ENCODE peak calls at places on chromosomes 4 and X, in seven cellular contexts. D is hepatocyte; N is endothelial cell of umbilical vein; X is naive thymus-derived CD4-positive, alpha-beta T cell; Y is pancreas; J is heart right ventricle; Q is right cardiac atrium. C is an unnamed sample.
A peak's percentile ranks its signal among the peaks of the same experiment; 100 is the strongest.

GRCh38 chrX:80173261-80173660 is 158.7 kb downstream of the TBX22 start:
- DNase-seq in Q (no peak), N (no peak), X (no peak), J (no peak), Y (no peak), D (no peak), C (no peak)

GRCh38 chr4:31674313-31674947 is 954.3 kb downstream of the PCDH7 start:
- DNase-seq in X (no peak), D (peak; percentile 21), Q (no peak), Y (no peak), J (no peak), N (peak; percentile 44), C (peak; percentile 54)

GRCh38 chrX:135389243-135389642 is 32.5 kb upstream of the SMIM10L2A start:
- DNase-seq in Y (no peak), N (no peak), D (no peak), X (no peak), J (no peak), Q (no peak), C (no peak)

GRCh38 chrX:43717161-43717560 is 61.1 kb downstream of the MAOA start:
- DNase-seq in N (no peak), Q (no peak), J (no peak), X (no peak), Y (no peak), D (no peak), C (no peak)

GRCh38 chr4:77072195-77072753 is 3.5 kb downstream of the CCNI start:
- DNase-seq in X (peak; percentile 49), N (no peak), Q (no peak), Y (peak; percentile 31), J (no peak), D (peak; percentile 63), C (no peak)

GRCh38 chr4:134906404-134907023 is 704.9 kb upstream of the PABPC4L start:
- DNase-seq in Q (no peak), Y (no peak), X (no peak), J (no peak), D (peak; percentile 51), N (peak; percentile 40), C (peak; percentile 18)

GRCh38 chrX:139832728-139833309 is 100.0 kb downstream of the ATP11C start:
- DNase-seq in X (no peak), D (no peak), J (no peak), Y (no peak), N (peak; percentile 26), Q (no peak), C (no peak)

GRCh38 chr4:86156526-86156925 is 203.3 kb downstream of the MAPK10 start:
- DNase-seq in N (no peak), Y (no peak), D (no peak), X (no peak), Q (no peak), J (no peak), C (no peak)

GRCh38 chr4:38857354-38858096 is 908 bp upstream of the TLR6 start:
- DNase-seq in N (peak; percentile 76), Y (no peak), J (peak; percentile 31), Q (no peak), X (no peak), D (peak; percentile 46), C (peak; percentile 67)

GRCh38 chr4:18105023-18106011 is 83.8 kb upstream of the LCORL start:
- DNase-seq in X (no peak), Y (no peak), D (no peak), Q (no peak), N (peak; percentile 57), J (no peak), C (no peak)

GRCh38 chrX:136202889-136203288 is 48.3 kb downstream of the MAP7D3 start:
- DNase-seq in Q (no peak), D (no peak), Y (no peak), J (no peak), X (no peak), N (peak; percentile 40), C (no peak)

GRCh38 chrX:39320165-39320564 is 518.9 kb downstream of the MID1IP1 start:
- DNase-seq in D (no peak), Q (peak; percentile 60), J (no peak), Y (no peak), X (no peak), N (no peak), C (no peak)

GRCh38 chr4:92381640-92382039 is 77.9 kb downstream of the GRID2 start:
- DNase-seq in D (no peak), Q (no peak), X (no peak), J (no peak), Y (no peak), N (no peak), C (peak; percentile 3)

GRCh38 chr4:156962551-156962974 is 9.0 kb downstream of the PDGFC start:
- DNase-seq in Q (no peak), N (no peak), X (no peak), Y (peak; percentile 8), D (peak; percentile 40), J (no peak), C (no peak)

GRCh38 chr4:57378766-57379165 is 268.6 kb upstream of the IGFBP7 start:
- DNase-seq in J (no peak), Y (no peak), N (no peak), D (no peak), Q (no peak), X (no peak), C (no peak)

GRCh38 chr4:12110607-12111006 is 681.9 kb upstream of the HS3ST1 start:
- DNase-seq in J (no peak), Q (no peak), D (no peak), Y (no peak), X (no peak), N (no peak), C (no peak)

GRCh38 chrX:131791608-131792355 is 231.3 kb upstream of the STK26 start:
- DNase-seq in J (no peak), D (no peak), X (no peak), N (no peak), Q (no peak), Y (no peak), C (no peak)

GRCh38 chrX:155188786-155189185 is 27.5 kb upstream of the VBP1 start:
- DNase-seq in Y (no peak), J (no peak), D (no peak), Q (no peak), X (peak; percentile 75), N (no peak), C (no peak)

GRCh38 chr4:56937262-56937661 is 29.6 kb downstream of the REST start:
- DNase-seq in X (no peak), Q (no peak), N (peak; percentile 82), Y (no peak), J (no peak), D (no peak), C (no peak)

GRCh38 chr4:159374749-159375535 is 272.1 kb downstream of the RAPGEF2 start:
- DNase-seq in Q (no peak), Y (no peak), J (no peak), D (no peak), X (no peak), N (no peak), C (no peak)

GRCh38 chr4:24192018-24192641 is 302.3 kb upstream of the PPARGC1A start:
- DNase-seq in X (no peak), N (no peak), D (no peak), Y (no peak), J (no peak), Q (no peak), C (no peak)

GRCh38 chrX:146967296-146967695 is 152.8 kb upstream of the CXorf51A start:
- DNase-seq in D (no peak), X (no peak), N (no peak), J (no peak), Q (no peak), Y (no peak), C (no peak)

GRCh38 chrX:84729809-84730208 is 227.6 kb upstream of the HDX start:
- DNase-seq in J (no peak), Y (no peak), N (peak; percentile 7), X (peak; percentile 13), Q (peak; percentile 40), D (peak; percentile 54), C (peak; percentile 42)

GRCh38 chrX:98299785-98300184 is 1416.1 kb downstream of the RPA4 start:
- DNase-seq in Y (no peak), X (no peak), N (peak; percentile 12), Q (no peak), D (no peak), J (no peak), C (no peak)

GRCh38 chrX:34859191-34859590 is 83.4 kb upstream of the FAM47B start:
- DNase-seq in N (no peak), X (no peak), Q (no peak), D (no peak), Y (no peak), J (no peak), C (no peak)

GRCh38 chr4:37693450-37694190 is 7.4 kb upstream of the RELL1 start:
- DNase-seq in X (no peak), N (no peak), Q (no peak), Y (no peak), J (no peak), D (no peak), C (no peak)

GRCh38 chr4:15938182-15938581 is 358 bp downstream of the FGFBP1 start:
- DNase-seq in Q (no peak), J (no peak), Y (peak; percentile 52), D (peak; percentile 87), X (no peak), N (no peak), C (no peak)

GRCh38 chr4:101660607-101661006 is 129.9 kb upstream of the BANK1 start:
- DNase-seq in Q (no peak), N (no peak), X (no peak), Y (no peak), D (no peak), J (no peak), C (peak; percentile 57)

GRCh38 chrX:153953342-153953830 is 8.9 kb upstream of the RENBP start:
- DNase-seq in D (peak; percentile 68), Q (peak; percentile 87), N (peak; percentile 42), J (peak; percentile 56), Y (peak; percentile 78), X (peak; percentile 78), C (peak; percentile 86)

GRCh38 chrX:19589105-19589504 is 73.8 kb upstream of the MAP3K15 start:
- DNase-seq in N (no peak), Q (no peak), D (no peak), X (no peak), J (no peak), Y (no peak), C (no peak)
- H3K27me3 ChIP-seq in N (no peaks in the 10 kb centered on the region), Q (no peaks in the 10 kb centered on the region), D (no peaks in the 10 kb centered on the region), X (no peaks in the 10 kb centered on the region), J (no peaks in the 10 kb centered on the region), Y (no peaks in the 10 kb centered on the region), C (no peaks in the 10 kb centered on the region)

DNA sequence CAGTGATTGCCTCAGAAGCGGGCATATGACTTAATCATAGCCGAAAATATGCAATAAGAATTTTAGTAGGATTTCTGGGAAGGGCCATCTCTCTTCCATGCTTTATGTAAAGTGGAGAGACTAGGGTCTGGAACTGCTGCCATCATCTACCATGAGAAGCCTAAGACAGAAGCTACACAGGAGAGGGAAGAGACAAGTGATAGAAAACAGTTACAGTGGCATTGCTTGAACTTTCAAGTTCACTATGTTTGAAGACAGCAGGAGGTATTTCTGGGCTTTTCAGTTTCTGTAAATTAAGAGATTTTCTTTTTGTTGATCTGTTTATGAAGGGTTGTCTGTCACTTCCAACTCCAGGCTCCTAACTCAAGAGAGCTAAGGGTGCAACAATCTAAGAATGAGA is 62.5 kb downstream of the ZNF330 start:
- DNase-seq in Y (no peak), J (no peak), X (no peak), Q (no peak), N (no peak), D (no peak), C (no peak)
- H3K27me3 ChIP-seq in Y (no peaks in the 10 kb centered on the region), J (no peaks in the 10 kb centered on the region), X (no peaks in the 10 kb centered on the region), Q (no peaks in the 10 kb centered on the region), N (no peaks in the 10 kb centered on the region), D (no peaks in the 10 kb centered on the region), C (no peaks in the 10 kb centered on the region)

GRCh38 chr4:168689791-168690190 is 192.9 kb downstream of the PALLD start:
- DNase-seq in N (peak; percentile 53), D (no peak), Y (no peak), Q (no peak), J (no peak), X (no peak), C (no peak)
- H3K27me3 ChIP-seq in N (no peaks in the 10 kb centered on the region), D (no peaks in the 10 kb centered on the region), Y (no peaks in the 10 kb centered on the region), Q (no peaks in the 10 kb centered on the region), J (no peaks in the 10 kb centered on the region), X (no peaks in the 10 kb centered on the region), C (no peaks in the 10 kb centered on the region)

GRCh38 chr4:1409806-1410425 is 3.7 kb upstream of the NKX1-1 start:
- DNase-seq in D (no peak), Q (peak; percentile 46), Y (no peak), X (no peak), J (no peak), N (no peak), C (no peak)
- H3K27me3 ChIP-seq in D (peaks cover 66% of the 10 kb centered on the region), Q (no peaks in the 10 kb centered on the region), Y (peaks cover 11% of the 10 kb centered on the region), X (no peaks in the 10 kb centered on the region), J (peaks cover 94% of the 10 kb centered on the region), N (peaks cover 31% of the 10 kb centered on the region), C (peaks cover 91% of the 10 kb centered on the region)

C was measured in A673.